ENCODE peak calls at places on chromosome 2, in eight cellular contexts. G, N, U, C, F, S, E and I are unnamed samples.

GRCh38 chr2:69645926-69646325 is 2.4 kb upstream of the AAK1 start:
- DNase-seq in G (no peak), N (no peak), U (no peak), C (no peak), F (no peak), S (no peak), E (no peak), I (no peak)

GRCh38 chr2:72007402-72007801 is 140.3 kb downstream of the CYP26B1 start:
- DNase-seq in G (no peak), N (no peak), U (no peak), C (no peak), F (no peak), S (no peak), E (peak; percentile 33), I (no peak)

GRCh38 chr2:240362216-240362755 is 73.2 kb upstream of the GPC1 start:
- DNase-seq in G (no peak), N (no peak), U (no peak), C (no peak), F (no peak), S (no peak), E (no peak), I (no peak)

GRCh38 chr2:131120815-131121317 is 15.7 kb downstream of the PLEKHB2 start:
- DNase-seq in G (no peak), N (no peak), U (no peak), C (no peak), F (no peak), S (no peak), E (no peak), I (no peak)

GRCh38 chr2:54858021-54858681 is 134.7 kb downstream of the EML6 start:
- DNase-seq in G (peak; percentile 41), N (no peak), U (no peak), C (no peak), F (no peak), S (peak; percentile 86), E (no peak), I (peak; percentile 44)

GRCh38 chr2:1869987-1870386 is 125.7 kb upstream of the PXDN start:
- DNase-seq in G (no peak), N (no peak), U (no peak), C (no peak), F (no peak), S (no peak), E (no peak), I (no peak)

GRCh38 chr2:130837811-130838565 is 1.3 kb downstream of the ARHGEF4 start:
- DNase-seq in G (no peak), N (no peak), U (no peak), C (no peak), F (no peak), S (no peak), E (no peak), I (no peak)

GRCh38 chr2:199458806-199459285 is 1.1 kb upstream of the SATB2 start:
- DNase-seq in G (no peak), N (no peak), U (no peak), C (peak; percentile 56), F (no peak), S (no peak), E (peak; percentile 82), I (no peak)

GRCh38 chr2:166805753-166806152 is 82.5 kb upstream of the XIRP2 start:
- DNase-seq in G (no peak), N (no peak), U (no peak), C (no peak), F (no peak), S (peak; percentile 24), E (no peak), I (no peak)

GRCh38 chr2:137525644-137526190 is 438.6 kb upstream of the HNMT start:
- DNase-seq in G (no peak), N (no peak), U (no peak), C (no peak), F (no peak), S (no peak), E (no peak), I (no peak)

GRCh38 chr2:128628206-128628605 is 309.5 kb upstream of the HS6ST1 start:
- DNase-seq in G (no peak), N (no peak), U (no peak), C (no peak), F (no peak), S (no peak), E (no peak), I (no peak)

GRCh38 chr2:100819365-100820345 is at the start of gene NPAS2:
- DNase-seq in G (peak; percentile 64), N (peak; percentile 18), U (no peak), C (peak; percentile 46), F (no peak), S (peak; percentile 35), E (peak; percentile 60), I (peak; percentile 46)

GRCh38 chr2:239288237-239288636 is 112.6 kb downstream of the HDAC4 start:
- DNase-seq in G (no peak), N (no peak), U (no peak), C (no peak), F (no peak), S (no peak), E (no peak), I (no peak)

GRCh38 chr2:54704688-54705605 is 18.5 kb upstream of the EML6 start:
- DNase-seq in G (peak; percentile 74), N (peak; percentile 10), U (peak; percentile 42), C (peak; percentile 71), F (no peak), S (peak; percentile 76), E (no peak), I (peak; percentile 74)

GRCh38 chr2:159249955-159250723 is 36.4 kb downstream of the WDSUB1 start:
- DNase-seq in G (peak; percentile 14), N (no peak), U (peak; percentile 84), C (peak; percentile 88), F (peak; percentile 40), S (no peak), E (no peak), I (peak; percentile 74)

DNA sequence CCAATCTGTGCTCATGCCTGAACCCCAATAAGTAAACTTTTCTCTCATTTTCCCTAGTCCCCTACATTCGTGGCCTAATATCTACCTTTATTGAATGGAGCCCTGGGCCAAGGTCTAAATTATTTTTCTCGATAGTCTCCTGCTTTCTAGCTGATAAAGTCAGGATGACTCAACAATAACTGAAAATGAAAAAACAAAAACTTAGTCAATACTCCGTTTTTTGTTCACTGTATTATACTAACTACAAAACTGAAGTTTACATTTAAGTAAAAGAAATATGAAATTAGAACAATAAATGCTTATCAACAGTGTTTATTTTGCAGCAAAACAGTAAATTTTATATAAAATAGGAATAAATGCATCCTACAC is 32.2 kb downstream of the AOX1 start:
- DNase-seq in G (no peak), N (no peak), U (no peak), C (no peak), F (no peak), S (no peak), E (no peak), I (no peak)
- TF ChIP-seq POLR2A in G (no peak), N (no peak), U (no peak), C (no peak), F (no peak), S (no peak), E (no peak), I (no peak)

GRCh38 chr2:217106650-217107014 is 246.8 kb upstream of the TNP1 start:
- DNase-seq in G (peak; percentile 39), N (peak; percentile 32), U (peak; percentile 27), C (no peak), F (no peak), S (no peak), E (peak; percentile 51), I (no peak)
- TF ChIP-seq CTCF in G (peak; percentile 15), N (peak; percentile 76), U (peak; percentile 99), C (no peak), F (peak; percentile 37), S (peak; percentile 46), E (peak; percentile 36), I (peak; percentile 59)

GRCh38 chr2:7527165-7527722 is 610.0 kb downstream of the RNF144A start:
- DNase-seq in G (no peak), N (no peak), U (no peak), C (no peak), F (no peak), S (no peak), E (no peak), I (no peak)

GRCh38 chr2:7530001-7530400 is 612.8 kb downstream of the RNF144A start:
- DNase-seq in G (no peak), N (no peak), U (no peak), C (no peak), F (no peak), S (no peak), E (no peak), I (no peak)

GRCh38 chr2:7523557-7524210 is 606.5 kb downstream of the RNF144A start:
- DNase-seq in G (no peak), N (no peak), U (no peak), C (no peak), F (no peak), S (no peak), E (no peak), I (no peak)

GRCh38 chr2:7524211-7524594 is 607.0 kb downstream of the RNF144A start:
- DNase-seq in G (no peak), N (no peak), U (no peak), C (no peak), F (no peak), S (no peak), E (no peak), I (no peak)

DNA sequence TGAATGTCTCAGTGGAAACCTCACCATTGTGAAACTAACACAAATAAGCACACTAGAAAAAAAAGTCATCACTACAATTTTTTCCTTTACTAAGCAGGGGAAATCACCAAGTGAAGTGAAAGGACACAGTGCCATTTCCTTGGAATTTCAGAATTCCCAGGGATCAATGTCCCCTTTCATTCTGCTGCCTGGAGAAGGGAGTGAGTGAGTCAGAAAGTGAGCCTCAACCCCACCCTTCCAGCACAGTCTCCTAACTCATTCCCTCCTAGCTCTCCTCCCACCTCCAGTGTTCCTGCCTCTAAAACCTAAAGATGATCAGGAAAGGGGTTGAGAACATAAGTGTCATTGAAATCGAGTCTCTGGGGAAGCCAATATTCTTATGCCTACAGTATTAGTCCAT is 608.5 kb downstream of the RNF144A start:
- DNase-seq in G (no peak), N (no peak), U (no peak), C (no peak), F (no peak), S (no peak), E (no peak), I (no peak)
- TF ChIP-seq MAX in G (no peak), N (no peak), U (no peak), C (no peak), F (no peak), S (no peak), E (no peak), I (no peak)

GRCh38 chr2:210553371-210553770 is 3.0 kb upstream of the CPS1 start:
- DNase-seq in G (peak; percentile 15), N (no peak), U (no peak), C (peak; percentile 13), F (no peak), S (peak; percentile 62), E (no peak), I (no peak)

GRCh38 chr2:210544839-210545238 is 11.6 kb upstream of the CPS1 start:
- DNase-seq in G (no peak), N (no peak), U (no peak), C (no peak), F (no peak), S (no peak), E (no peak), I (no peak)

GRCh38 chr2:210546424-210547223 is 9.8 kb upstream of the CPS1 start:
- DNase-seq in G (no peak), N (no peak), U (no peak), C (no peak), F (no peak), S (no peak), E (no peak), I (no peak)

GRCh38 chr2:210548031-210548430 is 8.4 kb upstream of the CPS1 start:
- DNase-seq in G (no peak), N (no peak), U (no peak), C (no peak), F (no peak), S (no peak), E (no peak), I (no peak)

GRCh38 chr2:210548878-210549384 is 7.5 kb upstream of the CPS1 start:
- DNase-seq in G (peak; percentile 89), N (no peak), U (no peak), C (no peak), F (no peak), S (peak; percentile 93), E (no peak), I (no peak)
- TF ChIP-seq POLR2A in G (no peak), N (no peak), U (no peak), C (no peak), F (no peak), S (no peak), E (no peak), I (no peak)